ENCODE peak calls at places on chromosomes 4 and X, in six cellular contexts. W is omental fat pad, K is right lobe of liver, A is left ventricle myocardium inferior, P is neural progenitor cell, B is tibial artery. Z is an unnamed sample.

GRCh38 chr4:38678078-38678477 is 14.1 kb downstream of the KLF3 start:
- DNase-seq in W (no peak), K (no peak), A (no peak), P (no peak), B (no peak), Z (no peak)

GRCh38 chrX:141960573-141960972 is 56.9 kb downstream of the MAGEC1 start:
- DNase-seq in W (no peak), K (no peak), A (no peak), P (no peak), B (no peak), Z (no peak)

GRCh38 chr4:108988514-108989195 is 225.8 kb upstream of the ETNPPL start:
- DNase-seq in W (no peak), K (no peak), A (no peak), P (no peak), B (no peak), Z (no peak)

GRCh38 chr4:85659626-85660213 is 184.8 kb downstream of the ARHGAP24 start:
- DNase-seq in W (no peak), K (no peak), A (no peak), P (no peak), B (no peak), Z (no peak)

GRCh38 chr4:95507561-95507960 is 41.2 kb downstream of the UNC5C start:
- DNase-seq in W (no peak), K (no peak), A (no peak), P (no peak), B (no peak), Z (no peak)

GRCh38 chr4:3638080-3638715 is 106.0 kb upstream of the LRPAP1 start:
- DNase-seq in W (no peak), K (no peak), A (no peak), P (no peak), B (no peak), Z (no peak)

GRCh38 chr4:32425243-32425642 is 1705.1 kb downstream of the PCDH7 start:
- DNase-seq in W (no peak), K (no peak), A (no peak), P (no peak), B (no peak), Z (no peak)

GRCh38 chr4:92840880-92841279 is 537.1 kb downstream of the GRID2 start:
- DNase-seq in W (no peak), K (no peak), A (no peak), P (no peak), B (no peak), Z (no peak)

GRCh38 chrX:47198026-47198686 is 4.5 kb downstream of the UBA1 start:
- DNase-seq in W (no peak), K (no peak), A (no peak), P (peak), B (no peak), Z (peak)

GRCh38 chrX:47218920-47219815 is 687 bp downstream of the CDK16 start:
- DNase-seq in W (no peak), K (peak), A (peak), P (peak), B (peak), Z (peak)

DNA sequence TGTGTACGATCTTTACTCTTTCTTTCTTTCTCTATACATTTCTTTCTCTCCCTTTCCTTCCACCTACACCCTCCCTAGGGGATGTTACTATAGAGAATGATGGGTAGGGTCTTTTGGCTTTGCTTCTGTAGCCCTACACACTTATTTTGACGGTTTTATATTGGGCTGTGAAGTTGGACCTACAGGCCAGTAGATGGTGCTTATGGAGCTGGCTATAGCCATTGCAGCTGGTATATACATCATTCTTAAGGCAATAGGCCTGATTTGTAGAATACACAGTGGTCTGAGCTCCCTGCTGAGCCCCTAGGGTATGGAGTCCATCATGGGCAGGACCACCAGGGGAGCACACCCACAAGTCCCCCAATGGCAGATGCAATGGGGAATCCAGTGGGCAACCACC is 1869.7 kb downstream of the STIM2 start:
- DNase-seq in W (no peak), K (no peak), A (no peak), P (no peak), B (no peak), Z (no peak)
- TF ChIP-seq CTCF in W (no peak), K (no peak), A (peak), P (no peak), B (no peak), Z (no peak)

GRCh38 chr4:6892190-6892908 is 17.3 kb upstream of the TBC1D14 start:
- DNase-seq in W (no peak), K (peak), A (peak), P (peak), B (peak), Z (no peak)
- TF ChIP-seq CTCF in W (no peak), K (peak), A (peak), P (peak), B (no peak), Z (peak)

GRCh38 chr4:122456228-122457106 is at the start of gene IL2:
- DNase-seq in W (no peak), K (no peak), A (no peak), P (no peak), B (no peak), Z (no peak)

GRCh38 chr4:122453384-122454000 is 3.0 kb downstream of the IL2 start:
- DNase-seq in W (no peak), K (no peak), A (no peak), P (no peak), B (no peak), Z (no peak)

GRCh38 chr4:122450847-122451246 is 5.7 kb downstream of the IL2 start:
- DNase-seq in W (no peak), K (no peak), A (no peak), P (peak), B (no peak), Z (no peak)
- TF ChIP-seq CTCF in W (no peak), K (no peak), A (no peak), P (peak), B (no peak), Z (peak)

DNA sequence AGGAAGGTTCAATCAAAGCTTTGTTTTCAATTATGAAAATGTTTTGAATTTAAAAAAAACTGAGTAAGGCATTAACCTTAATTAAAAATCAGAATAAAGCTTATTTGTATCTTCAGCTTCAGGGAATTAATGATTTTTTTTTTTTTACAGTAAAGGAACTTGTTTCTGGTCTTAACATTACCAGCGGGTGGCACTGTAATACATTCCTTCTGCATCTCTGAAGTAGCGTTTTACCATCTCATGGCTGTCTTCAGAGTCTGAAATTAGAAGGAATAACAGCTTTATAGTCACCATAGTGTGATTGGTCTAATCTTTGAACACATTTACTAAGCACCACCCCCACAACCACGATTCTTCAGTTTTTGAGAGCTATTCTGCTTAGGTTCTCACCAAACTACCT is 102.6 kb downstream of the IL1RAPL2 start:
- DNase-seq in W (no peak), K (no peak), A (no peak), P (peak), B (no peak), Z (no peak)
- TF ChIP-seq CTCF in W (no peak), K (peak), A (peak), P (peak), B (peak), Z (peak)

GRCh38 chr4:8400641-8401325 is 39.7 kb downstream of the ACOX3 start:
- DNase-seq in W (no peak), K (no peak), A (no peak), P (no peak), B (no peak), Z (no peak)

GRCh38 chr4:8403173-8403753 is 37.3 kb downstream of the ACOX3 start:
- DNase-seq in W (peak), K (peak), A (peak), P (peak), B (peak), Z (peak)

GRCh38 chr4:8401665-8402064 is 38.9 kb downstream of the ACOX3 start:
- DNase-seq in W (no peak), K (no peak), A (no peak), P (no peak), B (no peak), Z (peak)

GRCh38 chr4:8402640-8403039 is 37.9 kb downstream of the ACOX3 start:
- DNase-seq in W (no peak), K (peak), A (peak), P (no peak), B (peak), Z (peak)

DNA sequence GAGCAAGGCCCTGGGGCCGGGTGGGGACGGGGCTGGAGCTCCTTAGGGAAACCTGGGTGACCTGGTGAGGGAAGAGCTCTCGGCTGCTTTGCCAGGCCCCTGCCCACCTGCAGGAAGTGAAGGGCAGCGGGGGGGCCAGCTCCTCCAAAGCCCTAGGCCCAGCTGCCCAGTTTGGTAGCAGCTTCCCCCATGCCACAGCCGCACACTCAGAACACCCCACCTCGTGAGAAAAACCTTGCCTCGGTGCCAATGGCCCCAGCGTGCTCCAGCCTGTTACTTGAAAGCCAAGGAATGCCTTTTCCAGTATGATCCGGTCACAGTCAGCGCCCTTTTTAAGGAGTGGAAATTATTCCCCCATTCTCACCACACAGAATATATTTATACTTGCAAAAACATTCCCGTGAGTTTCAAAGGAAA is 38.3 kb downstream of the ACOX3 start:
- DNase-seq in W (no peak), K (no peak), A (no peak), P (no peak), B (no peak), Z (peak)
- TF ChIP-seq CTCF in W (no peak), K (no peak), A (no peak), P (no peak), B (no peak), Z (no peak)

GRCh38 chr4:42398448-42399355 is 1.4 kb downstream of the SHISA3 start:
- DNase-seq in W (no peak), K (no peak), A (peak), P (peak), B (no peak), Z (no peak)
- TF ChIP-seq CTCF in W (no peak), K (no peak), A (peak), P (peak), B (no peak), Z (peak)

GRCh38 chr4:124711469-124712416 is 789 bp downstream of the ANKRD50 start:
- DNase-seq in W (peak), K (peak), A (no peak), P (peak), B (peak), Z (peak)
- TF ChIP-seq CTCF in W (no peak), K (no peak), A (no peak), P (peak), B (peak), Z (peak)

GRCh38 chrX:129606918-129607317 is 47.8 kb downstream of the APLN start:
- DNase-seq in W (no peak), K (no peak), A (no peak), P (peak), B (peak), Z (no peak)

GRCh38 chrX:129612396-129612795 is 42.4 kb downstream of the APLN start:
- DNase-seq in W (no peak), K (no peak), A (no peak), P (no peak), B (no peak), Z (no peak)

GRCh38 chrX:129613596-129613995 is 41.2 kb downstream of the APLN start:
- DNase-seq in W (no peak), K (no peak), A (no peak), P (no peak), B (no peak), Z (no peak)

GRCh38 chrX:129609395-129609794 is 45.4 kb downstream of the APLN start:
- DNase-seq in W (no peak), K (no peak), A (no peak), P (no peak), B (no peak), Z (no peak)
- TF ChIP-seq CTCF in W (no peak), K (peak), A (no peak), P (no peak), B (no peak), Z (peak)

Z was measured in chondrocyte.